ENCODE peak calls at places on chromosomes 2 and 18, in six cellular contexts. O, A, N, Z, G and X are unnamed samples. For H3K4me1, the result is how much of the 10 kb centered on the place peaks cover.

GRCh38 chr2:88121678-88122077 is 6.2 kb downstream of the FABP1 start:
- DNase-seq in A (no peak), Z (no peak), O (no peak), G (no peak), N (no peak), X (no peak)

GRCh38 chr2:149611100-149611820 is 23.7 kb upstream of the MMADHC start:
- DNase-seq in O (no peak), G (no peak), N (peak), Z (no peak), A (no peak), X (no peak)

GRCh38 chr2:172743143-172743542 is 7.5 kb downstream of the RAPGEF4 start:
- DNase-seq in A (no peak), G (no peak), Z (no peak), N (no peak), O (no peak), X (no peak)

GRCh38 chr2:143209570-143210445 is 80.6 kb downstream of the ARHGAP15 start:
- DNase-seq in A (no peak), Z (no peak), O (no peak), G (no peak), N (no peak), X (no peak)

GRCh38 chr2:216083464-216084279 is 2.0 kb downstream of the TMEM169 start:
- DNase-seq in O (no peak), N (peak), Z (no peak), A (no peak), G (no peak), X (no peak)

GRCh38 chr18:58609536-58609993 is 19.3 kb downstream of the ALPK2 start:
- DNase-seq in N (no peak), Z (no peak), G (no peak), A (no peak), O (no peak), X (no peak)

GRCh38 chr2:20614201-20615045 is 36.5 kb downstream of the HS1BP3 start:
- DNase-seq in O (peak), N (peak), G (peak), A (peak), Z (peak), X (peak)

GRCh38 chr2:220300806-220301205 is 673.4 kb downstream of the SLC4A3 start:
- DNase-seq in N (no peak), O (no peak), Z (no peak), A (no peak), G (no peak), X (no peak)

GRCh38 chr18:58789856-58790255 is 74.8 kb upstream of the ZNF532 start:
- DNase-seq in G (peak), N (no peak), A (no peak), Z (no peak), O (peak), X (no peak)

GRCh38 chr2:109171444-109172334 is 42.7 kb downstream of the SH3RF3 start:
- DNase-seq in O (peak), G (peak), A (peak), Z (no peak), N (no peak), X (peak)

GRCh38 chr2:223008936-223009335 is 43.1 kb upstream of the KCNE4 start:
- DNase-seq in G (no peak), Z (no peak), A (no peak), N (no peak), O (no peak), X (no peak)

GRCh38 chr2:221676566-221677172 is 104.6 kb upstream of the EPHA4 start:
- DNase-seq in O (no peak), A (no peak), Z (no peak), G (no peak), N (no peak), X (no peak)

GRCh38 chr2:60413069-60413818 is 140.2 kb downstream of the BCL11A start:
- DNase-seq in O (no peak), A (no peak), Z (no peak), G (no peak), N (no peak), X (no peak)

GRCh38 chr2:238305092-238305862 is 15.0 kb upstream of the TRAF3IP1 start:
- DNase-seq in N (peak), O (no peak), G (no peak), A (no peak), Z (no peak), X (no peak)

GRCh38 chr2:217976301-217976700 is 26.5 kb downstream of the TNS1 start:
- DNase-seq in Z (no peak), O (no peak), A (no peak), N (no peak), G (no peak), X (no peak)

GRCh38 chr18:32318581-32318980 is 128.7 kb downstream of the MEP1B start:
- DNase-seq in O (no peak), G (no peak), A (no peak), Z (no peak), N (no peak), X (no peak)

GRCh38 chr2:96258393-96259022 is 7.3 kb downstream of the TMEM127 start:
- DNase-seq in O (peak), N (no peak), Z (no peak), G (no peak), A (no peak), X (no peak)

GRCh38 chr2:179098080-179098689 is 48.2 kb upstream of the CCDC141 start:
- DNase-seq in A (no peak), O (no peak), G (no peak), N (no peak), Z (no peak), X (no peak)

GRCh38 chr2:95320986-95321767 is 24.0 kb downstream of the KCNIP3 start:
- DNase-seq in Z (no peak), A (peak), N (no peak), G (no peak), O (no peak), X (no peak)

GRCh38 chr2:33168973-33169372 is 222.2 kb downstream of the LTBP1 start:
- DNase-seq in N (no peak), O (no peak), Z (no peak), A (no peak), G (no peak), X (no peak)

GRCh38 chr2:199315299-199316179 is 142.2 kb downstream of the SATB2 start:
- DNase-seq in N (peak), Z (no peak), O (no peak), G (no peak), A (no peak), X (no peak)

GRCh38 chr2:17223171-17223570 is 295.1 kb downstream of the RAD51AP2 start:
- DNase-seq in Z (no peak), N (no peak), G (no peak), A (no peak), O (no peak), X (no peak)

GRCh38 chr2:158667567-158667966 is 127.5 kb upstream of the DAPL1 start:
- DNase-seq in N (no peak), O (no peak), G (no peak), Z (no peak), A (no peak), X (no peak)

GRCh38 chr2:8004250-8004681 is 677.6 kb upstream of the ID2 start:
- DNase-seq in Z (no peak), O (peak), G (peak), A (no peak), N (no peak), X (no peak)

GRCh38 chr2:188114014-188114413 is 177.7 kb upstream of the GULP1 start:
- DNase-seq in Z (no peak), O (no peak), G (no peak), N (no peak), A (no peak), X (no peak)

GRCh38 chr2:241410739-241411176 is 54.7 kb downstream of the FARP2 start:
- DNase-seq in G (no peak), O (no peak), Z (no peak), N (no peak), A (no peak), X (no peak)

GRCh38 chr18:79782566-79783308 is 15.0 kb upstream of the KCNG2 start:
- DNase-seq in A (no peak), O (no peak), N (peak), Z (peak), G (no peak), X (no peak)

GRCh38 chr18:20960735-20961134 is 150.9 kb downstream of the ROCK1 start:
- DNase-seq in O (no peak), N (no peak), Z (no peak), G (no peak), A (no peak), X (no peak)

GRCh38 chr2:128473175-128474013 is 154.7 kb upstream of the HS6ST1 start:
- DNase-seq in Z (peak), A (no peak), O (no peak), G (no peak), N (peak), X (peak)

GRCh38 chr2:13014783-13015182 is 298.0 kb downstream of the TRIB2 start:
- DNase-seq in Z (no peak), A (no peak), G (no peak), O (no peak), N (no peak), X (no peak)

GRCh38 chr2:108616731-108617161 is 82.5 kb downstream of the LIMS1 start:
- DNase-seq in O (no peak), G (no peak), N (no peak), A (no peak), Z (no peak), X (peak)

GRCh38 chr2:132736059-132736458 is 66.1 kb upstream of the LYPD1 start:
- DNase-seq in G (no peak), O (no peak), A (no peak), N (no peak), Z (no peak), X (no peak)

GRCh38 chr2:132609101-132609890 is 60.7 kb downstream of the LYPD1 start:
- DNase-seq in A (no peak), N (peak), Z (no peak), O (no peak), G (no peak), X (peak)

GRCh38 chr2:152400607-152401214 is 65.7 kb downstream of the FMNL2 start:
- DNase-seq in Z (no peak), N (no peak), A (no peak), O (no peak), G (no peak), X (no peak)

GRCh38 chr2:25042321-25043240 is 705 bp downstream of the EFR3B start:
- DNase-seq in G (no peak), O (peak), N (peak), Z (peak), A (peak), X (peak)

GRCh38 chr2:135688002-135688401 is 53.7 kb upstream of the UBXN4 start:
- DNase-seq in Z (no peak), O (no peak), A (no peak), G (no peak), N (no peak), X (no peak)

GRCh38 chr2:26583381-26583911 is 57.7 kb downstream of the CIB4 start:
- DNase-seq in A (no peak), G (no peak), N (peak), Z (no peak), O (no peak), X (no peak)

GRCh38 chr2:69717902-69718301 is 24.0 kb upstream of the ANXA4 start:
- DNase-seq in N (peak), A (no peak), O (no peak), Z (no peak), G (no peak), X (no peak)

GRCh38 chr2:85796549-85797262 is 42.9 kb downstream of the ATOH8 start:
- DNase-seq in N (peak), G (peak), A (no peak), Z (no peak), O (peak), X (no peak)

GRCh38 chr2:101273045-101273444 is 20.4 kb downstream of the CNOT11 start:
- DNase-seq in A (no peak), Z (no peak), G (no peak), O (no peak), N (no peak), X (no peak)

GRCh38 chr2:101274142-101274541 is 21.5 kb downstream of the CNOT11 start:
- DNase-seq in N (no peak), G (no peak), O (no peak), Z (no peak), A (no peak), X (no peak)

GRCh38 chr2:101278925-101279324 is 26.2 kb downstream of the CNOT11 start:
- DNase-seq in O (no peak), Z (no peak), A (no peak), N (no peak), G (no peak), X (no peak)

GRCh38 chr2:101281482-101281881 is 27.0 kb downstream of the RNF149 start:
- DNase-seq in A (no peak), G (no peak), Z (no peak), O (no peak), N (no peak), X (no peak)

DNA sequence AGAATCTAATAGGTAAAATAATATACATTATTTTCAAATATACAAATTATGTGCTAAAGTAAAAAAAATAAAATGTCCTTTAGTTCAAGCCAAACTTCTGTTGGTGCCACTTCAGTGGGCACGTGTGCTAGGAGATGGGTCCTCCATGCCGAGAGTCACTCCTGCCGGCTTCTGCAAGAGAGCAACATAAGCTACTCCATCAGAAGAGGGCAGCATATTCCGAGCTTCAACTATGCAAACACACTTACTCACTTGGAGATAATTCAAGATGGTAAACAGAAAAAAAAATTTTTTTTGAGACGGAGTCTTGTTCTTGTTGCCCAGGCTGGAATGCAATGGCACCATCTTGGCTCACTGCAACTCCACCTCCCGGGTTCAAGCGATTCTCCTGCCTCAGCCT is 24.4 kb downstream of the CNOT11 start:
- DNase-seq in Z (peak), A (no peak), G (no peak), O (no peak), N (no peak), X (peak)
- TF ChIP-seq CTCF in Z (no peak), A (no peak), G (no peak), O (no peak), N (peak), X (peak)

GRCh38 chr2:203690110-203691047 is 16.1 kb upstream of the CD28 start:
- DNase-seq in A (no peak), G (no peak), Z (no peak), O (no peak), N (no peak), X (no peak)
- H3K4me1 ChIP-seq in A (under half), G (under half), Z (half or more), O (half or more), N (under half), X (under half)

GRCh38 chr2:112055833-112056625 is 960 bp downstream of the TMEM87B start:
- DNase-seq in G (peak), A (no peak), O (peak), Z (peak), N (peak), X (peak)

GRCh38 chr2:112053917-112054846 is 887 bp upstream of the TMEM87B start:
- DNase-seq in A (peak), G (peak), N (peak), O (peak), Z (peak), X (peak)

GRCh38 chr2:112055110-112055832 is at the start of gene TMEM87B:
- DNase-seq in N (peak), O (peak), A (peak), Z (peak), G (peak), X (peak)

GRCh38 chr2:112059671-112060070 is 4.6 kb downstream of the TMEM87B start:
- DNase-seq in O (no peak), G (no peak), Z (no peak), N (no peak), A (no peak), X (no peak)

DNA sequence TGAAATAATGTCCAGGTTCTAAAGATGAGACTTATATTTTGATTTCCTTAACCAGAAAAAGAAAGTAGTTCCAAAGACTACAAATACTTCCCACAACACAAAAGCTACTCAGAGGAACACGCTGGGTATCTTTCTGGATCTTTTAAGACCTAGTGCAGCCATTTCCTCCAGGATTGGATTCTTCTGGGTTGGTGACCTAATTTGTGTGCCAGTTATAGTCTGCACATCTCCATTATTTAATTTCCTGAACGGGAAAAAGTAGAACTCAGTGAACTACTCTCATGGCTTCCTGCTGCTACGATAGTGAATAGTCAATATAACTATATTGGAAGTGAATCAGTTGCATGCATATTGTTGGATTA is 1.5 kb downstream of the TMEM87B start:
- DNase-seq in O (no peak), G (no peak), A (no peak), N (no peak), Z (no peak), X (no peak)
- TF ChIP-seq CTCF in O (no peak), G (no peak), A (no peak), N (no peak), Z (no peak), X (no peak)

GRCh38 chr2:10362096-10362897 is 59.6 kb downstream of the HPCAL1 start:
- DNase-seq in Z (no peak), G (no peak), O (no peak), N (no peak), A (no peak), X (no peak)
- H3K4me1 ChIP-seq in Z (under half), G (under half), O (under half), N (under half), A (under half), X (under half)

GRCh38 chr18:3998698-3999333 is 456.3 kb downstream of the DLGAP1 start:
- DNase-seq in O (no peak), A (no peak), N (no peak), G (no peak), Z (no peak), X (peak)

GRCh38 chr18:4007846-4008245 is 447.3 kb downstream of the DLGAP1 start:
- DNase-seq in N (no peak), Z (no peak), A (no peak), G (no peak), O (no peak), X (no peak)

DNA sequence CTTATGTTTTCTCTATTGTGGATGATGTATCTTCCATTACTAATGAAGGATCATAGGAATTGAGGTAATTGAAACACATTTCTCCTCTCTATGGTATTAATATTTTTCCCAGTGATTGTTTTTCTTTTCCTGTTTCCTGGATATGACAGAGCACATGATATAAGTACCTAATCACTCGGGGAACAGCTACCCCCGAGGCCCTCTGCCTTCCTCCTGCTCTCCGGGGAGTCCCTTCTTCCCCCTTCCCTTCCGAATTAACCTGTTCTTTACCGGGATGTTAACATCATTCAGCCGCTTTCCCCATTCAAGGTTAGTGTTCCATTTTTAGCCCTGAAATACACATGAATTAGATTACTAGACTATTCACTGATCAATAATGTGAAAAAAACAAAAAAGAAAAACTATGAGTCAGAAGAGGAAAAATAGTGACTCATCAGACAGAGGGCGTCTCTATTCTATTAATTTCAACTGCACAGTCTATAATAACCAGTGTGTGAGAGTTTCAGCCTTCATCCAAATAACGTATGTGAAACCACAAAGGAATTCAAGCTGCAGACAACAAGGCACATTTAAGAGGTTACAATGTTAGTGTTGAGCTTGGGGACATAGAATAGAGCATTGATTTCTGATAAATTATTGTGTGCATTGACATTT is 450.8 kb downstream of the DLGAP1 start:
- DNase-seq in G (no peak), O (no peak), N (no peak), Z (no peak), A (no peak), X (no peak)
- TF ChIP-seq CTCF in G (no peak), O (no peak), N (no peak), Z (no peak), A (no peak), X (no peak)